ENCODE peak calls at places on chromosomes 12 and 14, in four cellular contexts. G is HCT116, U is brain microvascular endothelial cell, C is cardiac fibroblast. N is an unnamed sample.

GRCh38 chr12:104495786-104496185 is 39.0 kb downstream of the CHST11 start:
- DNase-seq in C (peak; percentile 43), U (no peak), G (no peak), N (no peak)

GRCh38 chr14:100750762-100751699 is 24.3 kb downstream of the DLK1 start:
- DNase-seq in U (no peak), C (no peak), G (no peak), N (no peak)

GRCh38 chr12:132066345-132066685 is 77.8 kb downstream of the DDX51 start:
- DNase-seq in U (no peak), G (no peak), C (no peak), N (no peak)

GRCh38 chr12:57368349-57369095 is 62.3 kb downstream of the R3HDM2 start:
- DNase-seq in U (no peak), C (peak; percentile 38), G (no peak), N (no peak)

GRCh38 chr12:40104461-40105264 is 1.2 kb downstream of the SLC2A13 start:
- DNase-seq in U (no peak), C (no peak), G (no peak), N (no peak)

GRCh38 chr12:55760663-55761062 is 17.7 kb downstream of the GDF11 start:
- DNase-seq in U (no peak), G (no peak), C (no peak), N (no peak)

GRCh38 chr12:121172145-121172544 is 37.8 kb upstream of the P2RX4 start:
- DNase-seq in U (no peak), G (no peak), C (no peak), N (no peak)

GRCh38 chr12:91250273-91250672 is 67.7 kb upstream of the DCN start:
- DNase-seq in U (no peak), C (peak; percentile 52), G (no peak), N (no peak)

GRCh38 chr14:58428011-58428807 is 690 bp downstream of the KIAA0586 start:
- DNase-seq in G (peak; percentile 33), U (peak; percentile 45), C (peak; percentile 71), N (no peak)

GRCh38 chr12:120820885-120821510 is 83.2 kb downstream of the SPPL3 start:
- DNase-seq in U (no peak), C (no peak), G (no peak), N (no peak)

GRCh38 chr14:93980464-93981201 is 4.3 kb upstream of the ASB2 start:
- DNase-seq in U (no peak), C (peak; percentile 46), G (no peak), N (no peak)

GRCh38 chr12:23083267-23083666 is 458.3 kb downstream of the ETNK1 start:
- DNase-seq in G (no peak), C (peak; percentile 96), U (peak; percentile 97), N (no peak)

GRCh38 chr14:100293497-100294212 is 12.6 kb downstream of the SLC25A29 start:
- DNase-seq in C (no peak), U (no peak), G (no peak), N (no peak)

GRCh38 chr14:79271122-79271521 is 940.2 kb downstream of the DIO2 start:
- DNase-seq in U (no peak), G (no peak), C (no peak), N (no peak)

GRCh38 chr12:64221656-64222010 is 463 bp downstream of the KICS2 start:
- DNase-seq in U (peak; percentile 77), G (peak; percentile 76), C (peak; percentile 78), N (peak; percentile 93)

GRCh38 chr12:102950107-102950949 is 7.1 kb upstream of the ASCL1 start:
- DNase-seq in C (no peak), G (no peak), U (no peak), N (peak; percentile 74)

GRCh38 chr14:22598896-22599244 is 770 bp downstream of the ABHD4 start:
- DNase-seq in C (peak; percentile 60), U (peak; percentile 53), G (peak; percentile 16), N (no peak)

GRCh38 chr12:34406996-34407300 is 384.7 kb downstream of the ALG10 start:
- DNase-seq in U (no peak), C (no peak), G (no peak), N (peak; percentile 1)

GRCh38 chr12:26790645-26790994 is 42.4 kb downstream of the ITPR2 start:
- DNase-seq in C (no peak), G (no peak), U (no peak), N (no peak)

GRCh38 chr14:85576848-85577541 is 47.1 kb downstream of the FLRT2 start:
- DNase-seq in U (no peak), C (peak; percentile 53), G (no peak), N (no peak)

GRCh38 chr12:8886515-8887284 is 27.6 kb upstream of the PHC1 start:
- DNase-seq in G (no peak), U (no peak), C (no peak), N (no peak)

GRCh38 chr12:76920182-76921014 is 41.6 kb upstream of the CSRP2 start:
- DNase-seq in U (no peak), G (no peak), C (no peak), N (no peak)

GRCh38 chr12:31220633-31221565 is 105.1 kb downstream of the SINHCAF start:
- DNase-seq in C (peak; percentile 35), G (no peak), U (peak; percentile 33), N (no peak)

GRCh38 chr14:79337761-79338160 is 873.5 kb downstream of the DIO2 start:
- DNase-seq in G (no peak), C (no peak), U (no peak), N (no peak)

GRCh38 chr12:54701940-54702592 is 53.9 kb upstream of the DCD start:
- DNase-seq in G (peak; percentile 37), C (peak; percentile 68), U (peak; percentile 32), N (no peak)

GRCh38 chr12:132899033-132899432 is 11.6 kb upstream of the CHFR start:
- DNase-seq in G (no peak), U (no peak), C (peak; percentile 35), N (no peak)

GRCh38 chr14:61326847-61327246 is 5.5 kb downstream of the PRKCH start:
- DNase-seq in U (peak; percentile 22), C (peak; percentile 62), G (no peak), N (no peak)

GRCh38 chr14:76891436-76891835 is 65.2 kb downstream of the LRRC74A start:
- DNase-seq in G (no peak), U (no peak), C (peak; percentile 58), N (no peak)

GRCh38 chr14:31543969-31544799 is 17.0 kb upstream of the NUBPL start:
- DNase-seq in C (peak; percentile 32), G (peak; percentile 4), U (no peak), N (no peak)
- TF ChIP-seq CTCF in C (peak; percentile 34), G (peak; percentile 45), U (peak; percentile 49), N (peak; percentile 42)

GRCh38 chr14:103296987-103297386 is 37.0 kb upstream of the EIF5 start:
- DNase-seq in G (no peak), C (no peak), U (no peak), N (no peak)
- TF ChIP-seq CTCF in G (peak; percentile 36), C (no peak), U (peak; percentile 14), N (no peak)

GRCh38 chr14:20418501-20418909 is 5.2 kb upstream of the TEP1 start:
- DNase-seq in C (no peak), G (no peak), U (no peak), N (no peak)

GRCh38 chr14:20412876-20413784 is at the start of gene TEP1:
- DNase-seq in C (peak; percentile 86), U (peak; percentile 79), G (peak; percentile 58), N (peak; percentile 85)

GRCh38 chr14:20413785-20414117 is 450 bp upstream of the TEP1 start:
- DNase-seq in C (no peak), U (no peak), G (no peak), N (no peak)

GRCh38 chr14:20417250-20418186 is 4.2 kb upstream of the TEP1 start:
- DNase-seq in G (no peak), U (no peak), C (no peak), N (no peak)

GRCh38 chr14:20415723-20416622 is 2.7 kb upstream of the TEP1 start:
- DNase-seq in C (peak; percentile 70), G (peak; percentile 43), U (peak; percentile 48), N (no peak)
- TF ChIP-seq CTCF in C (peak; percentile 64), G (peak; percentile 66), U (peak; percentile 70), N (peak; percentile 75)

DNA sequence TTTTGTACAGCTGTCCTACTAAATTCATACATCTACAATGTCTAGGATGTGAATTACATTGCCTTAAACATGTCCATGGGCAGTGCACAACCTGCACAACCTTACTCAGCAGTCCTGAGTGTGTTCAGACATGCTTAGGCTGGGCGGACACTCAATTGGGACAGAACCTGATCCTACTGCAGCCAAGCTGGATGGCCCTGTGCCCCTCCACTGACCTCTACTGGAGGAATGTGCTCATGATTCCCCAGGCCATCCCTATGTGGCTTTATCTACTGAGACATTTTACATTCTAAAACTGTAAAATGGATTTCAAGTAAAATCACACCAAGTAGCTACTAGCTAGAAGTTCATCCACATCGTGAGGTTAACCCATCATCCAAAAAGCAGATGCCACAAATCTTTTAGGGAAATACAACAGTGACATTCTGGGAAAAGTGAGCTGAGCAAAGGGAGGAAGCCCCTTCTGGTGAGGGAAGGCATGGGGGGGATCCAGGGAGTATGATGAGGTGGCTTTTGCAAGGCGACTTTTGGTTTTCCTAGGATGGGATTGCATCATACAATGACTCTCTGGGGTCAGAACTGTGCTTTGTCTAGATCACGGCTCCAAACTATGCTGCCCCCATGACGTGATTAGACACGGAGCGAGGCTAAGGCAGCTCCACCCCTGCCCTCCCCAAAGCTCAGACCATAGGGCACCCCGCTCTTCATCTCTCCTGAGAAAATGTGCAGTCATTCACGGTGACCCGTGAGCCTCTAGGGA is 911.7 kb upstream of the TMEM132C start:
- DNase-seq in C (peak; percentile 58), G (no peak), U (peak; percentile 15), N (no peak)
- TF ChIP-seq CTCF in C (peak; percentile 77), G (peak; percentile 62), U (peak; percentile 75), N (no peak)

GRCh38 chr14:20606190-20606901 is 15.2 kb upstream of the RNASE12 start:
- DNase-seq in U (peak; percentile 53), G (no peak), C (peak; percentile 74), N (no peak)
- TF ChIP-seq CTCF in U (peak; percentile 86), G (peak; percentile 79), C (peak; percentile 83), N (peak; percentile 26)

GRCh38 chr14:78088941-78089340 is 81.2 kb upstream of the NRXN3 start:
- DNase-seq in U (no peak), C (no peak), G (no peak), N (no peak)
- TF ChIP-seq CTCF in U (no peak), C (no peak), G (no peak), N (no peak)

DNA sequence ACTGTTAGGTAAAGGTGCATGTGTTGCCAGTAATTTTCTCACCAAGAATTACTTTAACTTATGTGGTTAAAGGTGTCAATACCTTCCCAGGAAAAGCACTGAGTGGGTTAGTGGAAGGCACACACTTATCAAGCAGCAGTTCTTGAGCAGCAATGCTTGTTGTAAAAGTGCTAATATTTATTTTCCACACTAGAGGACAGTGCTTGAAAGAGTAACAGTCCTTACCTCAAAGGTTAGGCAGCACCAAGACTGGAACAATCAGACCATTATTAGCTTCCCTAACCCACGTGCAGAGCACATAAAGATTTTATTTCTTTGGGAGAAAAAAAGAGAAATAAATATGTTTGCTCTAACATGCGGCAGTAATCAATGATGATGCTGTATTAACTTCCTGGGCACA is 48.8 kb upstream of the KRR1 start:
- DNase-seq in G (no peak), C (peak; percentile 76), U (peak; percentile 17), N (no peak)
- TF ChIP-seq CTCF in G (peak; percentile 11), C (peak; percentile 55), U (peak; percentile 47), N (no peak)

DNA sequence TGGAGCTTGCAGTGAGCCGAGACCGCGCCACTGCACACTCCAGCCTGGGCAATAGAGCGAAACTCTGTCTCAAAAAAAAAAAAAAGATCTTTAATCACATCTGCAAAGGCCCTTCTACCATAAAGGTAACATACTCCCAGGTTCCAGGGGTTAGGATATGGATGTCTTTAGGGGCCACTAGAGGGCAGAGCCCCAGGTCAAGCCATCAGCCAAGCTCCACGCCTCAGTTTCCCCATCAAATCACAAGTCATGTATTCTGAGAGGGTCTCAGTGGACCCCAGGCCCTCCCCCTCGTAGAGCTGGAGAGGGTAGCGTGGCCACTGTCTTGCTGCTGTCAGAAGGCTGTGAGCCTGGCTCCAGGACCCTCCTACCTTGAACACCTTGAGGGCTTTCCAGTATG is 18.8 kb downstream of the SLC8B1 start:
- DNase-seq in C (no peak), U (no peak), G (no peak), N (no peak)
- TF ChIP-seq CTCF in C (peak; percentile 6), U (peak; percentile 28), G (peak; percentile 13), N (no peak)

N was measured in glutamatergic neuron.